ENCODE peak calls at places on chromosomes 2 and 18, in seven cellular contexts. C is body of pancreas; Q is Panc1; V is upper lobe of right lung; O is lower lobe of right lung; A is lung; M is CD8-positive, alpha-beta T cell. W is an unnamed sample. For H3K4me1, the result is how much of the 10 kb centered on the place peaks cover.

GRCh38 chr2:232781765-232782164 is 5.4 kb upstream of the KCNJ13 start:
- ATAC-seq in Q (peak), V (no peak), C (peak), A (no peak), M (peak), O (no peak), W (no peak)

GRCh38 chr2:67500541-67500940 is 103.4 kb downstream of the ETAA1 start:
- ATAC-seq in M (no peak), V (no peak), A (no peak), O (no peak), Q (no peak), C (no peak), W (no peak)

GRCh38 chr2:231176061-231176460 is 22.4 kb upstream of the ARMC9 start:
- ATAC-seq in C (no peak), V (no peak), M (no peak), Q (no peak), O (no peak), A (no peak), W (no peak)

GRCh38 chr18:65852273-65852672 is 101.5 kb downstream of the CDH7 start:
- ATAC-seq in M (no peak), C (no peak), V (no peak), O (no peak), Q (no peak), A (no peak), W (no peak)

GRCh38 chr2:163592954-163593622 is 142.7 kb downstream of the FIGN start:
- ATAC-seq in Q (no peak), C (no peak), V (no peak), M (no peak), A (no peak), O (no peak), W (no peak)

GRCh38 chr2:225334524-225334923 is 65.0 kb upstream of the NYAP2 start:
- ATAC-seq in A (no peak), O (no peak), Q (no peak), M (no peak), V (peak), C (peak), W (no peak)

GRCh38 chr2:10983711-10984110 is 72.0 kb downstream of the KCNF1 start:
- ATAC-seq in V (peak), O (peak), M (no peak), Q (no peak), C (no peak), A (no peak), W (no peak)

GRCh38 chr2:177245010-177245422 is 19.5 kb downstream of the NFE2L2 start:
- ATAC-seq in A (no peak), O (no peak), Q (peak), V (no peak), M (no peak), C (no peak), W (no peak)

GRCh38 chr2:60125880-60126444 is 427.5 kb downstream of the BCL11A start:
- ATAC-seq in O (no peak), A (no peak), Q (no peak), C (no peak), V (no peak), M (no peak), W (no peak)

GRCh38 chr2:200137691-200138090 is 168.8 kb upstream of the SPATS2L start:
- ATAC-seq in C (no peak), A (no peak), M (no peak), O (no peak), Q (no peak), V (no peak), W (no peak)

GRCh38 chr2:233673896-233674295 is 2.2 kb downstream of the UGT1A9 start:
- ATAC-seq in O (no peak), V (no peak), C (no peak), Q (no peak), M (no peak), A (no peak), W (no peak)

GRCh38 chr18:68489018-68489792 is 225.7 kb downstream of the TMX3 start:
- ATAC-seq in C (no peak), Q (no peak), O (no peak), A (no peak), M (no peak), V (no peak), W (no peak)

GRCh38 chr18:24157855-24158254 is 19.0 kb downstream of the CABYR start:
- ATAC-seq in Q (no peak), O (no peak), A (no peak), C (no peak), V (no peak), M (no peak), W (no peak)

GRCh38 chr2:219566640-219567039 is 4.7 kb downstream of the OBSL1 start:
- ATAC-seq in V (no peak), M (no peak), A (no peak), Q (no peak), C (no peak), O (no peak), W (no peak)

GRCh38 chr18:45106331-45106774 is 425.7 kb downstream of the SETBP1 start:
- ATAC-seq in C (no peak), M (peak), V (peak), A (peak), Q (no peak), O (peak), W (peak)
- H3K4me1 ChIP-seq in C (under half), M (under half), V (under half), A (under half), Q (under half), O (under half), W (under half)

GRCh38 chr2:4973973-4974372 is 718.2 kb upstream of the SOX11 start:
- ATAC-seq in V (peak), C (no peak), A (no peak), Q (no peak), O (peak), M (no peak), W (peak)

GRCh38 chr2:4973354-4973753 is 718.8 kb upstream of the SOX11 start:
- ATAC-seq in A (no peak), C (no peak), M (no peak), Q (no peak), O (no peak), V (no peak), W (no peak)

GRCh38 chr2:4976407-4976806 is 715.8 kb upstream of the SOX11 start:
- ATAC-seq in A (no peak), O (no peak), V (no peak), C (no peak), Q (no peak), M (no peak), W (no peak)

GRCh38 chr2:4972472-4972871 is 719.7 kb upstream of the SOX11 start:
- ATAC-seq in V (no peak), A (no peak), M (no peak), Q (no peak), C (no peak), O (no peak), W (no peak)
- H3K4me1 ChIP-seq in V (under half), A (under half), M (under half), Q (under half), C (under half), O (under half), W (under half)

DNA sequence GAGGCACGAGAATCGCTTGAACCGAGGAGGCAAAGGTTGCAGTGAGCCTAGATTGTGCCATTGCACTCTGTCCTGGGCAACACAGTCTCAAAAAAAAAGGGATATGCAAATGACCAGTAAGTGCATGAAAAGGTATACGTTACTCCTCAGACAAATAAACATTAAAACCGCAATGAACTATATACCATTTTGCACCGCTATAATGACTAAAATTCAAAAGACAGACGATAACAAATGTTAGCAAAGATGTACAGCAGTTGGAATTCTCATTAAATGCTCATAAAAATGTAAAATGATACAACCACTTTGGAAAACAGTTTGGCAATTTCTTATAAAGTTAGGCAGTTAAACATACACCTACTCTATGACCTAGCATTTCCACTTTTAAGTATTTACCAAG is 67.4 kb upstream of the MSH6 start:
- ATAC-seq in O (no peak), V (no peak), C (no peak), A (no peak), Q (no peak), M (no peak), W (no peak)
- H3K4me1 ChIP-seq in O (under half), V (under half), C (under half), A (under half), Q (under half), M (under half), W (under half)

DNA sequence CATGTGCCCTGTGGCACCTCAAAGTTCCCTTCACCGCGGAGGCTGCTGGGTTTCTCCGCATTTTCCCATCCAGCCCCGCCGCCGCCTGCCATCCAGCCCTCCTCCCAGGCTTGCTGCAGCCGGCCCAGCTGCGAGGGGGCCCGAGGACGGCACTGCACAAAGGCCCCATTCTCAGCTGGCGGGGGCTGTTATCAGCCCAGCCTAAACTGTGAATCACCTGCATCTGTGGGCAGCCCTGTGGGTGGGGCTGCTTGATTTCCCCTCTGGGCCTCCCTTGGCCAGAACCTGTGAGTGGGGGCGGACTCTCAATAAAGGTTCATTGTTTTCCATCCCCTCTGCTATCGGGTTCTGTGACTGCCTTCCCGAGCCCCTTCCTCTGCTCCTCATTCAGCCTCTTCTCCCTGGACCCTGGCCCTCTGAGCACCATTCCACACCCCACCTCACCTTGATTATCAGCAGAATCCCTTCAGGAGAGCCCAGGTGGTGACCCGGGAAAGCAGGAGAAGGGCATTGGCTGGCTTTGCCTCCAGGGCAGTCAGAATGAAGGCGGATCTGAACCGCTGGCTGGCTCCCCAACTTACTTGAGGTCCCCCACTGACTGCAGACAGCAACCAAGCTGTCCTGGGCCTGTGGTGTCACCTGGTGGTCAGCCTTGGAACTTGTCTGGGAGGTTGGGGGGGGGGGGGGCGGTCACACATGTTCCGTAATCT is 204.5 kb downstream of the ZFP36L2 start:
- ATAC-seq in A (no peak), O (no peak), C (peak), Q (no peak), V (no peak), M (no peak), W (no peak)
- H3K4me1 ChIP-seq in A (under half), O (under half), C (half or more), Q (under half), V (under half), M (under half), W (under half)